ENCODE peak calls at places on chromosomes 7 and 10, in five cellular contexts. H is HS-5, B is AML-193, G is OCI-M1, V is AG08395. M is an unnamed sample.

GRCh38 chr7:541661-542060 is 22.0 kb upstream of the PDGFA start:
- DNase-seq in H (no peak), G (no peak), B (no peak), V (no peak), M (no peak)

GRCh38 chr10:1142596-1142995 is 86.4 kb downstream of the WDR37 start:
- DNase-seq in G (peak; percentile 7), V (no peak), B (no peak), H (no peak), M (no peak)

GRCh38 chr7:47069385-47070076 is 512.4 kb downstream of the TNS3 start:
- DNase-seq in H (no peak), G (no peak), B (no peak), V (no peak), M (no peak)

GRCh38 chr10:89609730-89610393 is 35.2 kb downstream of the PANK1 start:
- DNase-seq in H (no peak), G (peak; percentile 61), B (no peak), V (no peak), M (no peak)

GRCh38 chr7:155585956-155586355 is 39.6 kb upstream of the CNPY1 start:
- DNase-seq in H (no peak), B (no peak), V (no peak), G (no peak), M (no peak)

GRCh38 chr7:128869944-128870285 is 7.3 kb downstream of the ATP6V1F start:
- DNase-seq in H (no peak), V (no peak), B (no peak), G (no peak), M (no peak)

GRCh38 chr7:152909683-152910544 is 150.4 kb downstream of the ACTR3B start:
- DNase-seq in V (no peak), B (no peak), H (no peak), G (no peak), M (no peak)

GRCh38 chr7:77631820-77632219 is 64.4 kb upstream of the RSBN1L start:
- DNase-seq in B (peak; percentile 36), V (no peak), G (no peak), H (no peak), M (no peak)

GRCh38 chr7:26156454-26157365 is 4.7 kb downstream of the NFE2L3 start:
- DNase-seq in G (peak; percentile 76), H (peak; percentile 90), B (no peak), V (peak; percentile 79), M (no peak)

GRCh38 chr10:130900441-130901160 is 410.9 kb downstream of the TCERG1L start:
- DNase-seq in G (no peak), V (no peak), B (no peak), H (no peak), M (no peak)

GRCh38 chr10:114526497-114527238 is 122.4 kb upstream of the AFAP1L2 start:
- DNase-seq in H (no peak), B (peak; percentile 89), G (peak; percentile 84), V (peak; percentile 80), M (peak; percentile 78)

GRCh38 chr7:92955081-92955480 is 118.7 kb upstream of the CDK6 start:
- DNase-seq in B (no peak), V (no peak), H (no peak), G (no peak), M (no peak)

GRCh38 chr10:31724296-31724695 is 204.3 kb downstream of the ARHGAP12 start:
- DNase-seq in V (no peak), G (no peak), H (no peak), B (no peak), M (no peak)

GRCh38 chr10:77093126-77093525 is 544.5 kb downstream of the KCNMA1 start:
- DNase-seq in H (no peak), B (no peak), G (no peak), V (no peak), M (no peak)

GRCh38 chr7:35878356-35878755 is 77.5 kb downstream of the SEPTIN7 start:
- DNase-seq in G (no peak), V (no peak), H (peak; percentile 40), B (no peak), M (no peak)

GRCh38 chr10:113020425-113020753 is 70.3 kb downstream of the TCF7L2 start:
- DNase-seq in G (no peak), H (no peak), V (no peak), B (no peak), M (no peak)

GRCh38 chr7:101576993-101577392 is 52.1 kb downstream of the MYL10 start:
- DNase-seq in B (no peak), G (no peak), V (no peak), H (no peak), M (no peak)

GRCh38 chr7:50656141-50656895 is 91.1 kb upstream of the DDC start:
- DNase-seq in B (no peak), G (no peak), V (no peak), H (no peak), M (no peak)

GRCh38 chr7:46383605-46384004 is 462.5 kb upstream of the IGFBP3 start:
- DNase-seq in B (no peak), H (peak; percentile 57), G (no peak), V (no peak), M (no peak)

GRCh38 chr10:79359816-79360498 is 12.7 kb downstream of the PPIF start:
- DNase-seq in V (no peak), B (no peak), G (no peak), H (no peak), M (no peak)

GRCh38 chr7:92244803-92245486 is 769 bp downstream of the KRIT1 start:
- DNase-seq in G (no peak), V (peak; percentile 29), B (peak; percentile 43), H (no peak), M (peak; percentile 23)

GRCh38 chr7:102044984-102045673 is 227.7 kb downstream of the CUX1 start:
- DNase-seq in B (no peak), H (no peak), V (peak; percentile 91), G (peak; percentile 50), M (no peak)

GRCh38 chr10:65341323-65341922 is 1584.4 kb upstream of the LRRTM3 start:
- DNase-seq in B (no peak), V (no peak), H (peak; percentile 53), G (peak; percentile 87), M (peak; percentile 3)

GRCh38 chr10:7984896-7985295 is 69.6 kb upstream of the GATA3 start:
- DNase-seq in V (no peak), H (no peak), G (no peak), B (no peak), M (no peak)

GRCh38 chr10:112565434-112566053 is 118.5 kb downstream of the VTI1A start:
- DNase-seq in G (peak; percentile 88), V (peak; percentile 56), H (no peak), B (peak; percentile 70), M (peak; percentile 22)

GRCh38 chr7:23017303-23017702 is 3.4 kb upstream of the HYCC1 start:
- DNase-seq in V (no peak), B (peak; percentile 37), H (no peak), G (peak; percentile 30), M (no peak)

GRCh38 chr10:50336140-50336539 is 84.8 kb upstream of the ASAH2 start:
- DNase-seq in G (peak; percentile 90), B (no peak), V (no peak), H (no peak), M (no peak)

GRCh38 chr7:22720791-22721786 is 5.9 kb upstream of the IL6 start:
- DNase-seq in B (no peak), G (no peak), H (no peak), V (no peak), M (no peak)

GRCh38 chr10:124994573-124995473 is 52.9 kb downstream of the ZRANB1 start:
- DNase-seq in H (no peak), B (no peak), G (peak; percentile 5), V (no peak), M (no peak)

GRCh38 chr7:7129381-7129780 is 53.0 kb upstream of the C1GALT1 start:
- DNase-seq in H (no peak), G (no peak), B (no peak), V (no peak), M (no peak)

GRCh38 chr10:22765660-22766547 is 51.5 kb upstream of the PIP4K2A start:
- DNase-seq in B (no peak), H (no peak), G (peak; percentile 20), V (no peak), M (no peak)

GRCh38 chr10:102509387-102509786 is 5.6 kb downstream of the SUFU start:
- DNase-seq in G (no peak), V (peak; percentile 67), B (peak; percentile 71), H (peak; percentile 51), M (no peak)

GRCh38 chr7:8176370-8177081 is 85.4 kb downstream of the ICA1 start:
- DNase-seq in V (no peak), H (no peak), G (peak; percentile 45), B (peak; percentile 26), M (peak; percentile 73)

GRCh38 chr10:76038696-76039095 is 607.3 kb downstream of the LRMDA start:
- DNase-seq in H (no peak), V (no peak), B (no peak), G (no peak), M (no peak)

GRCh38 chr10:7458554-7458953 is 47.7 kb upstream of the SFMBT2 start:
- DNase-seq in B (no peak), H (peak; percentile 15), V (peak; percentile 24), G (no peak), M (no peak)

GRCh38 chr10:28558186-28558585 is 25.3 kb downstream of the WAC start:
- DNase-seq in G (no peak), H (no peak), B (no peak), V (no peak), M (no peak)

GRCh38 chr10:102200751-102201640 is 25.1 kb upstream of the ELOVL3 start:
- DNase-seq in H (no peak), G (no peak), B (no peak), V (no peak), M (no peak)

GRCh38 chr7:81676105-81676811 is 93.6 kb downstream of the HGF start:
- DNase-seq in V (no peak), H (no peak), B (peak; percentile 6), G (peak; percentile 59), M (no peak)

GRCh38 chr7:11373546-11374142 is 400.0 kb downstream of the PHF14 start:
- DNase-seq in B (peak; percentile 31), G (peak; percentile 35), V (no peak), H (peak; percentile 6), M (no peak)

GRCh38 chr10:99754670-99755069 is 22.6 kb downstream of the CUTC start:
- DNase-seq in H (no peak), G (no peak), V (no peak), B (no peak), M (no peak)